ENCODE peak calls at places on chromosome 13, in four cellular contexts. R, K, V and M are unnamed samples.
A peak's percentile ranks its signal among the peaks of the same experiment; 100 is the strongest.

GRCh38 chr13:76293346-76293745 is 592.9 kb downstream of the KCTD12 start:
- DNase-seq in V (no peak), R (no peak), K (peak; percentile 25), M (no peak)

GRCh38 chr13:113297370-113297871 is 382 bp downstream of the LAMP1 start:
- DNase-seq in V (no peak), R (no peak), K (peak; percentile 24), M (peak; percentile 30)

GRCh38 chr13:37640499-37640898 is 41.9 kb upstream of the POSTN start:
- DNase-seq in R (peak; percentile 43), K (peak; percentile 75), V (no peak), M (peak; percentile 72)

GRCh38 chr13:46948338-46948737 is 51.5 kb upstream of the HTR2A start:
- DNase-seq in R (no peak), K (peak; percentile 11), V (no peak), M (no peak)

GRCh38 chr13:67829641-67830040 is 599.5 kb upstream of the PCDH9 start:
- DNase-seq in K (no peak), V (no peak), R (no peak), M (no peak)

GRCh38 chr13:59880468-59880867 is 283.3 kb downstream of the DIAPH3 start:
- DNase-seq in R (no peak), V (no peak), K (peak; percentile 25), M (no peak)

GRCh38 chr13:27601771-27602170 is 18.6 kb downstream of the LNX2 start:
- DNase-seq in V (no peak), K (no peak), R (no peak), M (no peak)

GRCh38 chr13:73421310-73421912 is 362.6 kb downstream of the KLF5 start:
- DNase-seq in K (no peak), V (no peak), R (no peak), M (peak; percentile 78)

GRCh38 chr13:25860862-25861261 is 191.0 kb downstream of the SHISA2 start:
- DNase-seq in K (peak; percentile 72), R (no peak), V (peak; percentile 35), M (no peak)

GRCh38 chr13:104993708-104994107 is 1541.8 kb downstream of the EFNB2 start:
- DNase-seq in K (no peak), V (no peak), R (no peak), M (no peak)

GRCh38 chr13:24161010-24161775 is 673 bp downstream of the SPATA13 start:
- DNase-seq in K (peak; percentile 48), R (no peak), V (peak; percentile 5), M (peak; percentile 43)